ENCODE peak calls at places on chromosomes 6 and 20, in four cellular contexts. C is GM12878, J is IMR-90, N is cardiac fibroblast. V is an unnamed sample.
A peak's percentile ranks its signal among the peaks of the same experiment; 100 is the strongest.

GRCh38 chr6:116447052-116447451 is 14.1 kb upstream of the CALHM6 start:
- DNase-seq in C (no peak), J (no peak), N (no peak), V (no peak)

GRCh38 chr6:118685823-118686449 is 34.5 kb upstream of the CEP85L start:
- DNase-seq in C (no peak), J (no peak), N (peak; percentile 45), V (no peak)

GRCh38 chr6:151773382-151773781 is 34.1 kb upstream of the ESR1 start:
- DNase-seq in C (no peak), J (no peak), N (no peak), V (no peak)

GRCh38 chr20:43565758-43566104 is 6.9 kb downstream of the SGK2 start:
- DNase-seq in C (no peak), J (no peak), N (no peak), V (no peak)

GRCh38 chr6:132405143-132405915 is 4.1 kb upstream of the MOXD1 start:
- DNase-seq in C (peak; percentile 61), J (peak; percentile 81), N (peak; percentile 42), V (peak; percentile 30)

GRCh38 chr6:133820208-133820607 is 68.7 kb upstream of the TCF21 start:
- DNase-seq in C (no peak), J (no peak), N (no peak), V (no peak)

GRCh38 chr6:86937219-86938079 is at the start of gene HTR1E:
- DNase-seq in C (no peak), J (peak; percentile 2), N (peak; percentile 43), V (no peak)

GRCh38 chr6:136492409-136492808 is 57.8 kb downstream of the MAP7 start:
- DNase-seq in C (no peak), J (no peak), N (no peak), V (no peak)

GRCh38 chr6:82381278-82381677 is 17.7 kb downstream of the TPBG start:
- DNase-seq in C (peak; percentile 61), J (no peak), N (peak; percentile 14), V (peak; percentile 24)

GRCh38 chr6:11473008-11473740 is 64.4 kb upstream of the TMEM170B start:
- DNase-seq in C (no peak), J (no peak), N (no peak), V (no peak)

GRCh38 chr6:83633149-83633548 is 75.8 kb downstream of the SNAP91 start:
- DNase-seq in C (peak; percentile 15), J (no peak), N (no peak), V (no peak)

GRCh38 chr6:26475823-26476729 is 18.3 kb downstream of the BTN2A1 start:
- DNase-seq in C (no peak), J (peak; percentile 27), N (peak; percentile 43), V (no peak)

GRCh38 chr6:43927525-43928210 is 157.7 kb downstream of the VEGFA start:
- DNase-seq in C (no peak), J (no peak), N (no peak), V (no peak)

GRCh38 chr6:75608304-75608703 is 6.6 kb downstream of the SENP6 start:
- DNase-seq in C (no peak), J (no peak), N (no peak), V (no peak)

GRCh38 chr6:2414885-2415523 is 169.6 kb upstream of the GMDS start:
- DNase-seq in C (no peak), J (no peak), N (no peak), V (no peak)

GRCh38 chr20:8094415-8094818 is 37.6 kb upstream of the PLCB1 start:
- DNase-seq in C (no peak), J (peak; percentile 22), N (peak; percentile 89), V (no peak)

DNA sequence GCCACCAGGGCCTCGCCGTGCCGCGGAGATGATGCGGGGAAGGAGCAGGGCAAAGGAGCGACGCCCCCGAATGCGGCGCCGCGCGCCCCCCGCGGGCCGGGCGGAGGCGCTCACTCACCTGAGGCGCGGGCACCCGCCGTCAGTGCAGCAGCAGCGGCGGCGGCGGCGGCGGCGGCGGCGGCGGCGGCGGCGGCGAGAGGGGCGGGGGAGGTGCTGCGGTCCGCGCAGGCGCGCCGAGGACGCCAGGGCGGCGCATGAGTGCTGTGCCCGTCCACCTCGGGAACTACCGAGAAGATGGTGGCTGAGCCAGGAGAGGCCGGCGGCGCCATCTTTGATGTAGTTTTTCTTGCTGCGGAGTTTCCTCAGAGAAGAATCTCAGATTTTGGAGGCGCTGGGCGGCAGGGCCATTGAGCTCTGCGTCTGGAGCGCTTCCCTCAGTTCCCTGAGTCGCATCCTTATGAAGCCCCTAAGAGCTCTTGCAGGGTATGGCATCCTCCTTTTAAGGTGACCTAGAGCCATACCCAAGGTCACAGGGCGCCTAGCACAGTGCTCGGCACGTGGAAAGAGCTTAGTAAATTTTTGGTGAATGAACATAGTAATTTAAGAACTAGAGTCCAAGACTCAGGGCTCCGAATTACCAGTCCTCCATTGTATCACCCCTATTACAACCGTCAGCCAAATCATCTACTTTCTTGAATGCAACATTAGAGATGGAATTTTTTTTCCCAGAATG is at the start of gene NDRG3:
- DNase-seq in C (peak; percentile 68), J (peak; percentile 89), N (peak; percentile 92), V (peak; percentile 81)
- TF ChIP-seq CTCF in C (no peak), J (no peak), N (no peak), V (peak; percentile 16)

GRCh38 chr6:24131751-24132150 is 5.7 kb downstream of the NRSN1 start:
- DNase-seq in C (no peak), J (no peak), N (no peak), V (no peak)

GRCh38 chr6:24127316-24127715 is 1.3 kb downstream of the NRSN1 start:
- DNase-seq in C (no peak), J (no peak), N (no peak), V (no peak)

GRCh38 chr6:24126586-24127192 is 674 bp downstream of the NRSN1 start:
- DNase-seq in C (no peak), J (peak; percentile 22), N (peak; percentile 53), V (no peak)

GRCh38 chr6:24122139-24122538 is 3.9 kb upstream of the NRSN1 start:
- DNase-seq in C (no peak), J (no peak), N (no peak), V (no peak)

DNA sequence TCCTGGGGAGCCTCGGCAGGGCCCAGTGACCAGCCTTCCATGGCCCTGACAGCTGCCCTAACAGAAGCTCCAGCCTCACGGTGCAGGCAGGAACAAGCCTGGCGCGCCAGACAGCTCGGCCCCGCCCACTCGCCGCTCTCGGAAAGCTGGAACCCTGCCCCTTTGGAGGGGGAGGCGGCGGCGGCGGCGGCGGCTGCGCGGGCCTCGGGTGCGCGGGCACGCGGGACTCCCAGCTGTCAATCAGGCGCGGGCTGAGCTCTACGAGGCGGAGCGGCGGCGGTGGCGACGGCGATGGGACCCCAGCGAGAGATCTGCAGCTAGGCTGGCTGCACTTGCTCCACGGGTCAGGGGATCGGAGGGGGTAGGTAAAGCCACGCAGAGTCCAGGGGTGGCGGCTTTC is at the start of gene NRSN1:
- DNase-seq in C (no peak), J (no peak), N (no peak), V (no peak)
- H3K4me3 ChIP-seq in C (no peak within 1 kb of the TSS), J (no peak within 1 kb of the TSS), N (no peak within 1 kb of the TSS), V (no peak within 1 kb of the TSS)

GRCh38 chr6:15256538-15257222 is 10.8 kb downstream of the JARID2 start:
- DNase-seq in C (no peak), J (no peak), N (no peak), V (no peak)

GRCh38 chr6:15253107-15254073 is 7.5 kb downstream of the JARID2 start:
- DNase-seq in C (no peak), J (no peak), N (no peak), V (no peak)

GRCh38 chr6:15252205-15252604 is 6.3 kb downstream of the JARID2 start:
- DNase-seq in C (no peak), J (no peak), N (no peak), V (no peak)

GRCh38 chr6:15255481-15256414 is 9.9 kb downstream of the JARID2 start:
- DNase-seq in C (peak; percentile 82), J (no peak), N (no peak), V (peak; percentile 71)

DNA sequence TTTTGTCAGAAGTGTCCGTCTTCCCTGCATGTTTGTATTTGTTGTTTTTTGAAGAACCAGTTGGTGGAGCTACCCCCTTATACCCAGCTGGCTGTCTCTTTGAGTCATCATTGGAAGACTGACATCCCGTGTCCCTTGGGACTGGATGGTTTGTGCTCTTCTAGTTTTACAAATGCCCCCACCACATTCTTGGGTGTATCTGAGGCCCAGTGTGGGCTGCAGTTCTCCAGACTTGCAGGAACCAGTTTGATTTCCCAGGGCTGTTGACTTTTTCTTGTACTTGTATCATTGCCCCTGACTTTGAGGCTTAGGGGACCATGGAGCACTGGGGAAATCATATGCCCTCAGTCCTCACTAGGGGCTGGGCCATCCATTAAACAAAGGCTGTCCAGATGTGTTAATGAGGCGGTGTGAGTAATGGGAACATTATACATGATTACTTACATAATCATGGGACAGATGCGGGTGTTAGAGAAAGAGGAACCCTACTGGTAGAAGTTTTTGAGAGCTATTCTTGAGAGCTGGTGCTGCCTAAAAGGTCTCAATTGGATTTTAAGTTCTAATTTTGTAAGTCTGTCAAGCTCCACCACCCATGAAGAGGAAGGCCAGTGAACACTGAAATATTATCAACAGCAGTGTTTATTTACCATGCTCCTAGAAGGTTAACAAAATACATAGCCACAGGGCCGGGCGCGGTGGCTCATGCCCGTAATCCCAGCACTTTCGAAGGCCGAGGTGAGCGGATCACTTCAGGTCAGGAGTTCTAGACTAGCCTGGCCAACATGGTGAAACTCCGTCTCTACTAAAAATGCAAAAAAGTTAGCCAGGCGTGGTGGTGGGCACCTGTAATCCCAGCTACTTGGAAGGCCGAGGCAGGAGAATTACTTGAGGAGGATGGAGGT is 8.5 kb downstream of the JARID2 start:
- DNase-seq in C (peak; percentile 82), J (no peak), N (peak; percentile 71), V (peak; percentile 62)
- TF ChIP-seq CTCF in C (peak; percentile 50), J (peak; percentile 4), N (no peak), V (peak; percentile 50)

GRCh38 chr6:125750692-125751333 is 1.4 kb downstream of the HEY2 start:
- DNase-seq in C (no peak), J (no peak), N (no peak), V (no peak)
- H3K4me3 ChIP-seq in C (no peak overlapping the region), J (no peak overlapping the region), N (no peak overlapping the region), V (no peak overlapping the region)

V was measured in GM12864.